ENCODE peak calls at places on chromosomes 11 and 22, in eight cellular contexts. M, L, C, B, N, Y, Q and E are unnamed samples.

GRCh38 chr11:73292481-73292880 is 15.6 kb upstream of the ARHGEF17 start:
- DNase-seq in M (no peak), L (no peak), C (no peak), B (no peak), N (no peak), Y (no peak), Q (no peak), E (no peak)

GRCh38 chr11:120431633-120432032 is 79.9 kb upstream of the GRIK4 start:
- DNase-seq in M (no peak), L (no peak), C (no peak), B (peak), N (peak), Y (no peak), Q (no peak), E (no peak)

GRCh38 chr11:115505165-115505564 is 950 bp upstream of the CADM1 start:
- DNase-seq in M (no peak), L (no peak), C (no peak), B (no peak), N (no peak), Y (no peak), Q (peak), E (no peak)

GRCh38 chr11:123122341-123122740 is 60.4 kb upstream of the HSPA8 start:
- DNase-seq in M (no peak), L (peak), C (no peak), B (no peak), N (no peak), Y (no peak), Q (no peak), E (no peak)

GRCh38 chr22:37326726-37327125 is 44.4 kb downstream of the CYTH4 start:
- DNase-seq in M (no peak), L (no peak), C (no peak), B (no peak), N (no peak), Y (no peak), Q (no peak), E (no peak)

GRCh38 chr22:20229916-20230775 is 38.0 kb downstream of the RTN4R start:
- DNase-seq in M (no peak), L (no peak), C (no peak), B (no peak), N (no peak), Y (no peak), Q (no peak), E (peak)

GRCh38 chr11:122101625-122102291 is 14.3 kb downstream of the BLID start:
- DNase-seq in M (peak), L (peak), C (no peak), B (no peak), N (peak), Y (no peak), Q (peak), E (peak)

GRCh38 chr11:31940396-31941037 is 129.4 kb upstream of the PAX6 start:
- DNase-seq in M (no peak), L (no peak), C (no peak), B (no peak), N (no peak), Y (no peak), Q (no peak), E (no peak)

GRCh38 chr11:2466869-2467694 is 22.3 kb downstream of the KCNQ1 start:
- DNase-seq in M (no peak), L (peak), C (peak), B (no peak), N (no peak), Y (no peak), Q (no peak), E (no peak)

GRCh38 chr22:42169055-42169469 is 38.5 kb upstream of the CYP2D6 start:
- DNase-seq in M (peak), L (peak), C (peak), B (peak), N (peak), Y (peak), Q (peak), E (no peak)

GRCh38 chr11:18254781-18255361 is 6.4 kb upstream of the SAA2 start:
- DNase-seq in M (no peak), L (no peak), C (no peak), B (no peak), N (no peak), Y (no peak), Q (no peak), E (no peak)

GRCh38 chr22:30262112-30262511 is 4.5 kb downstream of the OSM start:
- DNase-seq in M (no peak), L (no peak), C (no peak), B (no peak), N (no peak), Y (no peak), Q (no peak), E (no peak)

GRCh38 chr22:31229402-31230140 is 17.5 kb downstream of the LIMK2 start:
- DNase-seq in M (no peak), L (peak), C (no peak), B (no peak), N (peak), Y (peak), Q (no peak), E (peak)

GRCh38 chr22:19181786-19182471 is 3.4 kb upstream of the SLC25A1 start:
- DNase-seq in M (no peak), L (no peak), C (no peak), B (no peak), N (no peak), Y (no peak), Q (no peak), E (no peak)

GRCh38 chr11:8092587-8093424 is 11.8 kb downstream of the TUB start:
- DNase-seq in M (peak), L (peak), C (no peak), B (no peak), N (peak), Y (peak), Q (no peak), E (no peak)

GRCh38 chr11:76984741-76985140 is 49.5 kb upstream of the B3GNT6 start:
- DNase-seq in M (no peak), L (no peak), C (no peak), B (no peak), N (no peak), Y (no peak), Q (no peak), E (peak)

GRCh38 chr11:77322926-77323590 is 21.6 kb upstream of the GDPD4 start:
- DNase-seq in M (no peak), L (no peak), C (no peak), B (no peak), N (no peak), Y (no peak), Q (no peak), E (no peak)

GRCh38 chr22:26632422-26633155 is 10.8 kb downstream of the CRYBA4 start:
- DNase-seq in M (no peak), L (no peak), C (no peak), B (no peak), N (no peak), Y (no peak), Q (no peak), E (no peak)

GRCh38 chr11:16785520-16786128 is 47.2 kb downstream of the C11orf58 start:
- DNase-seq in M (peak), L (peak), C (peak), B (no peak), N (peak), Y (peak), Q (peak), E (peak)

GRCh38 chr22:28547132-28547842 is 132.4 kb downstream of the TTC28 start:
- DNase-seq in M (no peak), L (no peak), C (no peak), B (no peak), N (no peak), Y (no peak), Q (no peak), E (no peak)

GRCh38 chr11:34907934-34908593 is 8.1 kb downstream of the APIP start:
- DNase-seq in M (no peak), L (no peak), C (no peak), B (no peak), N (no peak), Y (no peak), Q (no peak), E (no peak)

GRCh38 chr11:64156235-64157011 is 9.5 kb downstream of the MACROD1 start:
- DNase-seq in M (peak), L (peak), C (no peak), B (no peak), N (peak), Y (no peak), Q (no peak), E (no peak)

GRCh38 chr22:50471197-50471847 is 3.5 kb downstream of the SBF1 start:
- DNase-seq in M (no peak), L (peak), C (no peak), B (no peak), N (no peak), Y (no peak), Q (no peak), E (no peak)

GRCh38 chr22:36385491-36386350 is 2.0 kb downstream of the MYH9 start:
- DNase-seq in M (no peak), L (no peak), C (peak), B (no peak), N (no peak), Y (peak), Q (no peak), E (peak)

GRCh38 chr11:11577246-11577855 is 44.5 kb downstream of the GALNT18 start:
- DNase-seq in M (no peak), L (no peak), C (no peak), B (no peak), N (no peak), Y (no peak), Q (no peak), E (no peak)

GRCh38 chr11:67304511-67305113 is 1.3 kb downstream of the SSH3 start:
- DNase-seq in M (no peak), L (no peak), C (no peak), B (no peak), N (no peak), Y (no peak), Q (no peak), E (no peak)

GRCh38 chr22:25557218-25557617 is 7.3 kb upstream of the GRK3 start:
- DNase-seq in M (no peak), L (no peak), C (no peak), B (no peak), N (no peak), Y (no peak), Q (no peak), E (no peak)

GRCh38 chr22:26798433-26799065 is 141.2 kb downstream of the MIAT start:
- DNase-seq in M (no peak), L (no peak), C (no peak), B (no peak), N (no peak), Y (no peak), Q (no peak), E (no peak)

GRCh38 chr22:48741540-48741939 is 1086.1 kb downstream of the BRD1 start:
- DNase-seq in M (no peak), L (no peak), C (no peak), B (no peak), N (no peak), Y (no peak), Q (no peak), E (no peak)

GRCh38 chr22:31087744-31088215 is 6.7 kb downstream of the SMTN start:
- DNase-seq in M (no peak), L (no peak), C (no peak), B (no peak), N (no peak), Y (no peak), Q (no peak), E (no peak)

GRCh38 chr11:64529559-64530520 is 61.2 kb upstream of the SLC22A12 start:
- DNase-seq in M (no peak), L (no peak), C (no peak), B (no peak), N (peak), Y (no peak), Q (no peak), E (no peak)

GRCh38 chr22:30398685-30399680 is 2.2 kb downstream of the SEC14L2 start:
- DNase-seq in M (no peak), L (no peak), C (no peak), B (no peak), N (no peak), Y (no peak), Q (no peak), E (no peak)

GRCh38 chr11:15897211-15897960 is 459.0 kb downstream of the SOX6 start:
- DNase-seq in M (no peak), L (no peak), C (no peak), B (no peak), N (no peak), Y (no peak), Q (no peak), E (no peak)

GRCh38 chr11:7278314-7278917 is 26.7 kb downstream of the SYT9 start:
- DNase-seq in M (peak), L (no peak), C (no peak), B (peak), N (peak), Y (no peak), Q (no peak), E (no peak)

GRCh38 chr11:65423516-65424199 is 1.1 kb downstream of the NEAT1 start:
- DNase-seq in M (no peak), L (no peak), C (peak), B (no peak), N (no peak), Y (no peak), Q (no peak), E (no peak)

GRCh38 chr22:23205330-23205729 is 25.0 kb downstream of the BCR start:
- DNase-seq in M (no peak), L (no peak), C (no peak), B (no peak), N (no peak), Y (no peak), Q (no peak), E (no peak)

GRCh38 chr22:40006641-40007040 is 11.9 kb downstream of the FAM83F start:
- DNase-seq in M (no peak), L (no peak), C (no peak), B (no peak), N (no peak), Y (no peak), Q (no peak), E (no peak)

GRCh38 chr11:59559886-59560285 is 48.5 kb downstream of the OR4D9 start:
- DNase-seq in M (no peak), L (no peak), C (no peak), B (no peak), N (no peak), Y (no peak), Q (no peak), E (no peak)

GRCh38 chr11:75474878-75475766 is 42.1 kb upstream of the KLHL35 start:
- DNase-seq in M (peak), L (peak), C (peak), B (no peak), N (no peak), Y (peak), Q (no peak), E (peak)

GRCh38 chr11:8593935-8594909 is at the start of gene STK33:
- DNase-seq in M (peak), L (no peak), C (no peak), B (no peak), N (peak), Y (peak), Q (peak), E (peak)